ENCODE peak calls at places on chromosome 4, in nine cellular contexts. O is choroid plexus epithelial cell; N is CD8-positive, alpha-beta memory T cell; W is stimulated activated naive B cell treated with anti-CD40 and anti-IgM and Interleukin-4, amounts not matched to agents 10 μg/mL and 1 μg/mL and 100 μg/mL, for 72 hours; D is heart left ventricle; U is NCI-H1417 treated with DMSO at 0.1 percent for 48 hours; B is T47D; M is NCI-H1092 treated with DMSO at 0.1 percent for 48 hours; Y is tibial artery. A is an unnamed sample.
A peak's percentile ranks its signal among the peaks of the same experiment; 100 is the strongest.

GRCh38 chr4:175947117-175947722 is 118.4 kb upstream of the WDR17 start:
- DNase-seq in O (peak; percentile 66), N (no peak), W (no peak), D (no peak), U (no peak), B (peak; percentile 37), M (peak; percentile 11), Y (no peak), A (no peak)

GRCh38 chr4:123811763-123812390 is 415.3 kb downstream of the SPRY1 start:
- DNase-seq in O (no peak), N (no peak), W (peak; percentile 1), D (no peak), U (no peak), B (no peak), M (peak; percentile 22), Y (no peak), A (no peak)

GRCh38 chr4:118005883-118006282 is 28.4 kb upstream of the NDST3 start:
- DNase-seq in O (no peak), N (no peak), W (no peak), D (no peak), U (no peak), B (no peak), M (no peak), Y (no peak), A (no peak)

GRCh38 chr4:56164921-56165320 is 216.2 kb downstream of the CEP135 start:
- DNase-seq in O (peak; percentile 9), N (no peak), W (no peak), D (no peak), U (no peak), B (peak; percentile 13), M (no peak), Y (no peak), A (no peak)

GRCh38 chr4:78520808-78521226 is 30.8 kb upstream of the ANXA3 start:
- DNase-seq in O (peak; percentile 46), N (no peak), W (no peak), D (no peak), U (no peak), B (no peak), M (no peak), Y (no peak), A (no peak)

GRCh38 chr4:33316033-33316432 is 2595.9 kb downstream of the PCDH7 start:
- DNase-seq in O (no peak), N (no peak), W (no peak), D (no peak), U (no peak), B (no peak), M (no peak), Y (no peak), A (no peak)

GRCh38 chr4:175369087-175369486 is 443.0 kb downstream of the GPM6A start:
- DNase-seq in O (peak; percentile 57), N (no peak), W (no peak), D (no peak), U (no peak), B (no peak), M (no peak), Y (no peak), A (no peak)

GRCh38 chr4:24024597-24024996 is 134.8 kb upstream of the PPARGC1A start:
- DNase-seq in O (peak; percentile 62), N (no peak), W (no peak), D (no peak), U (no peak), B (no peak), M (peak; percentile 4), Y (no peak), A (peak; percentile 49)

GRCh38 chr4:53010320-53010719 is 148.2 kb downstream of the RASL11B start:
- DNase-seq in O (peak; percentile 90), N (no peak), W (no peak), D (peak; percentile 54), U (no peak), B (peak; percentile 4), M (no peak), Y (peak; percentile 41), A (no peak)

GRCh38 chr4:158161561-158162354 is 11.1 kb downstream of the GASK1B start:
- DNase-seq in O (peak; percentile 84), N (no peak), W (no peak), D (peak; percentile 55), U (no peak), B (no peak), M (no peak), Y (peak; percentile 56), A (no peak)

GRCh38 chr4:14855719-14856075 is 146.6 kb upstream of the CPEB2 start:
- DNase-seq in O (no peak), N (no peak), W (no peak), D (no peak), U (no peak), B (no peak), M (no peak), Y (no peak), A (no peak)

GRCh38 chr4:2063557-2064275 is 4.6 kb downstream of the NAT8L start:
- DNase-seq in O (no peak), N (no peak), W (no peak), D (no peak), U (no peak), B (no peak), M (no peak), Y (no peak), A (no peak)

GRCh38 chr4:87046111-87046510 is 111.3 kb downstream of the AFF1 start:
- DNase-seq in O (peak; percentile 81), N (no peak), W (no peak), D (no peak), U (no peak), B (no peak), M (no peak), Y (no peak), A (no peak)

GRCh38 chr4:100489316-100489715 is 28.5 kb downstream of the EMCN start:
- DNase-seq in O (peak; percentile 25), N (no peak), W (no peak), D (no peak), U (no peak), B (no peak), M (no peak), Y (no peak), A (no peak)

GRCh38 chr4:7239101-7239820 is 46.9 kb downstream of the SORCS2 start:
- DNase-seq in O (no peak), N (no peak), W (no peak), D (peak; percentile 3), U (no peak), B (no peak), M (no peak), Y (no peak), A (no peak)

GRCh38 chr4:79182209-79182608 is 143.7 kb downstream of the NAA11 start:
- DNase-seq in O (no peak), N (no peak), W (no peak), D (no peak), U (no peak), B (no peak), M (no peak), Y (no peak), A (no peak)

GRCh38 chr4:158553364-158553763 is 31.7 kb downstream of the RXFP1 start:
- DNase-seq in O (no peak), N (no peak), W (no peak), D (no peak), U (no peak), B (no peak), M (no peak), Y (no peak), A (no peak)

GRCh38 chr4:100082852-100083251 is 107.4 kb downstream of the DDIT4L start:
- DNase-seq in O (no peak), N (no peak), W (no peak), D (no peak), U (no peak), B (no peak), M (no peak), Y (no peak), A (no peak)

GRCh38 chr4:2793920-2794706 is 1.2 kb downstream of the SH3BP2 start:
- DNase-seq in O (peak; percentile 57), N (no peak), W (no peak), D (peak; percentile 79), U (no peak), B (peak; percentile 72), M (peak; percentile 15), Y (peak; percentile 36), A (no peak)

GRCh38 chr4:164221631-164222030 is 532.3 kb upstream of the SMIM31 start:
- DNase-seq in O (no peak), N (no peak), W (no peak), D (no peak), U (no peak), B (no peak), M (no peak), Y (no peak), A (no peak)

GRCh38 chr4:55359397-55359916 is 13.4 kb downstream of the SRD5A3 start:
- DNase-seq in O (no peak), N (no peak), W (no peak), D (peak; percentile 48), U (no peak), B (no peak), M (no peak), Y (peak; percentile 35), A (no peak)

GRCh38 chr4:113447695-113448265 is 313.8 kb downstream of the CAMK2D start:
- DNase-seq in O (peak; percentile 30), N (no peak), W (peak; percentile 51), D (no peak), U (no peak), B (no peak), M (no peak), Y (no peak), A (no peak)

GRCh38 chr4:85496146-85496849 is 21.3 kb downstream of the ARHGAP24 start:
- DNase-seq in O (peak; percentile 77), N (no peak), W (no peak), D (no peak), U (no peak), B (peak; percentile 48), M (no peak), Y (no peak), A (no peak)

GRCh38 chr4:779555-779954 is 46.4 kb downstream of the CPLX1 start:
- DNase-seq in O (no peak), N (no peak), W (no peak), D (no peak), U (no peak), B (no peak), M (no peak), Y (no peak), A (no peak)

A was measured in NCI-H2029.